ENCODE peak calls at places on chromosomes 2 and 18, in four cellular contexts. One of them, this sample, is unnamed.

GRCh38 chr18:23229472-23229871 is 94.2 kb downstream of the CABLES1 start:
- DNase-seq in tibial artery: no peak
- DNase-seq in GM23338: no peak
- DNase-seq in GM12878: no peak
- DNase-seq in this sample: no peak

GRCh38 chr2:159064446-159065301 is 96.2 kb downstream of the TANC1 start:
- DNase-seq in GM12878: no peak
- DNase-seq in GM23338: peak; percentile 69
- DNase-seq in tibial artery: no peak
- DNase-seq in this sample: no peak

GRCh38 chr2:15069149-15069548 is 436.6 kb downstream of the LRATD1 start:
- DNase-seq in GM23338: no peak
- DNase-seq in GM12878: no peak
- DNase-seq in tibial artery: no peak
- DNase-seq in this sample: no peak

GRCh38 chr2:107801498-107801897 is 25.2 kb upstream of the RGPD4 start:
- DNase-seq in GM23338: peak; percentile 17
- DNase-seq in GM12878: no peak
- DNase-seq in tibial artery: no peak
- DNase-seq in this sample: no peak

GRCh38 chr2:129078548-129078947 is 759.9 kb upstream of the HS6ST1 start:
- DNase-seq in GM23338: no peak
- DNase-seq in GM12878: no peak
- DNase-seq in tibial artery: no peak
- DNase-seq in this sample: no peak

GRCh38 chr18:75475228-75475627 is 47.7 kb upstream of the SMIM21 start:
- DNase-seq in tibial artery: no peak
- DNase-seq in GM12878: no peak
- DNase-seq in GM23338: no peak
- DNase-seq in this sample: no peak

GRCh38 chr2:38747819-38748218 is 3.3 kb downstream of the SRSF7 start:
- DNase-seq in tibial artery: no peak
- DNase-seq in GM23338: no peak
- DNase-seq in GM12878: no peak
- DNase-seq in this sample: no peak

GRCh38 chr2:33219850-33220275 is 256.6 kb upstream of the RASGRP3 start:
- DNase-seq in GM12878: no peak
- DNase-seq in tibial artery: no peak
- DNase-seq in GM23338: no peak
- DNase-seq in this sample: no peak

GRCh38 chr2:174051039-174051438 is 85.9 kb upstream of the SP3 start:
- DNase-seq in tibial artery: no peak
- DNase-seq in GM23338: peak; percentile 44
- DNase-seq in GM12878: no peak
- DNase-seq in this sample: no peak

GRCh38 chr2:174047746-174048145 is 82.6 kb upstream of the SP3 start:
- DNase-seq in tibial artery: no peak
- DNase-seq in GM23338: no peak
- DNase-seq in GM12878: no peak
- DNase-seq in this sample: no peak

GRCh38 chr2:174049895-174050294 is 84.7 kb upstream of the SP3 start:
- DNase-seq in GM23338: no peak
- DNase-seq in GM12878: no peak
- DNase-seq in tibial artery: no peak
- DNase-seq in this sample: no peak

GRCh38 chr2:174046172-174046571 is 81.0 kb upstream of the SP3 start:
- DNase-seq in tibial artery: no peak
- DNase-seq in GM23338: no peak
- DNase-seq in GM12878: no peak
- DNase-seq in this sample: no peak

GRCh38 chr2:174048238-174048637 is 83.1 kb upstream of the SP3 start:
- DNase-seq in GM23338: no peak
- DNase-seq in tibial artery: no peak
- DNase-seq in GM12878: no peak
- DNase-seq in this sample: no peak
- TF ChIP-seq CTCF in GM23338: peak; percentile 26
- TF ChIP-seq CTCF in tibial artery: no peak
- TF ChIP-seq CTCF in GM12878: no peak
- TF ChIP-seq CTCF in this sample: no peak

DNA sequence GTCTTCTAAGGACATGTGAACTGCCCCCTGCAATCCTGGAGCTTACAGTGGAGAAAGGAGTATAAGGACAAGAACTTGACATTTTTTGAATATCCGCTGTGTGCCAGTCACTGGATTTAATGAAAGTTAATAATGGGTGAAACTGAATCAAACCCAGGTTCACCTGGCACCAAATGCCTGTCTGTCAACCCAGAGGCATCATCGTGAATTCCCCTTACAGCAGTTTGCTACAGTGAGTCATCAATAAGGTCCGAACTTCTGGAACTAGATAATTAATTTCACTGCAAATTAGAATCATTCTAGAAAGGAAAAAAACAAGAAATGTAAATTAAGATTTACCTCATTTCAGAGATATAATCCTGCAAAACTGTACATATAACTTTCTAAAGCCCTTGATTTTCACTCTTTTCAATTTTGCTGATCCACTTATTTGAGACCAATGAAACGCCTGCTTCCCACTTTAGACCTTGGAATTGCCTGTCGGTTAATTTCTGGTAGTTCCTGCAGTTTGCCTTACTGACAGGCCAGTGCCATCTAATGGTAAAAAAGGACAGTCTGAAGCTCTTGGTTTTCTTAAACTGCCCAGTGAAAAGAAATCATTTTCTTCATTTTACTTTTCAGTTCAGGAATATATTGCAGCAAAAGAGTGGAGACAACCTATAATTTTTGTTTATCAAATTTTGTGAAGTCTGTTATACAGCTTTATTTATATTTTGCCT is 8.2 kb downstream of the DSG2 start:
- DNase-seq in GM12878: no peak
- DNase-seq in GM23338: peak; percentile 47
- DNase-seq in tibial artery: no peak
- DNase-seq in this sample: no peak
- TF ChIP-seq CTCF in GM12878: no peak
- TF ChIP-seq CTCF in GM23338: peak; percentile 51
- TF ChIP-seq CTCF in tibial artery: peak; percentile 22
- TF ChIP-seq CTCF in this sample: no peak

DNA sequence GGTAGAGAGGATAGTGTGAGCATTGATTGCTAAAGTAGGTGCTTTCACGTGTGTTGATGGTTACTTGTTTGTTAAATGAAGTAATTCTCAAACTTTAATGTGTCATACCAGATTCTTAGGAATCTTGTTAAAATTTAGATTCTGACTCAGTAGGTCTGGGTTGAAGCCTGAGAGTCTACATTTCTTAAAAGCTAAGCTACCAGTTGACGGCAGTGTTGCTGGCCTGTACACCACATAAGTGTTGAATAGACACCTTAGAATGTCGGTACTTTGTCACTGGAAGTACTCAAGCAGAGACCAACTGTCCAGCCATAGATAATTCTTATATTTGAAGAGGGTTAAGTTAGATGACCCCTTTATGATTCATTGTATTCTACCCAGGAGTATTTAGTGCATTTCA is 79.8 kb downstream of the ACVR2A start:
- DNase-seq in GM12878: no peak
- DNase-seq in tibial artery: no peak
- DNase-seq in GM23338: no peak
- DNase-seq in this sample: no peak
- TF ChIP-seq CTCF in GM12878: no peak
- TF ChIP-seq CTCF in tibial artery: no peak
- TF ChIP-seq CTCF in GM23338: no peak
- TF ChIP-seq CTCF in this sample: no peak

GRCh38 chr2:142603761-142604160 is 273.7 kb upstream of the KYNU start:
- DNase-seq in tibial artery: no peak
- DNase-seq in GM23338: no peak
- DNase-seq in GM12878: no peak
- DNase-seq in this sample: no peak
- TF ChIP-seq CTCF in tibial artery: no peak
- TF ChIP-seq CTCF in GM23338: peak; percentile 44
- TF ChIP-seq CTCF in GM12878: no peak
- TF ChIP-seq CTCF in this sample: no peak

GRCh38 chr18:36372902-36373301 is 75.4 kb downstream of the FHOD3 start:
- DNase-seq in GM23338: no peak
- DNase-seq in tibial artery: no peak
- DNase-seq in GM12878: no peak
- DNase-seq in this sample: peak; percentile 45
- TF ChIP-seq CTCF in GM23338: no peak
- TF ChIP-seq CTCF in tibial artery: peak; percentile 32
- TF ChIP-seq CTCF in GM12878: peak; percentile 33
- TF ChIP-seq CTCF in this sample: no peak

This sample was measured in gastrocnemius medialis.